ENCODE peak calls at places on chromosomes 1 and 21, in seven cellular contexts. J, Q, N, U, R, T and F are unnamed samples. For H3K27me3 and H3K36me3, the result is how much of the 10 kb centered on the place peaks cover.

GRCh38 chr1:177209357-177209756 is 38.6 kb downstream of the BRINP2 start:
- DNase-seq in J (peak), T (peak), U (peak), Q (peak), N (no peak), R (peak), F (peak)

GRCh38 chr1:191498318-191498717 is 659.9 kb upstream of the RGS18 start:
- DNase-seq in T (no peak), R (no peak), J (no peak), U (peak), N (no peak), Q (no peak), F (no peak)

GRCh38 chr1:154940213-154940879 is 3.8 kb upstream of the PMVK start:
- DNase-seq in U (no peak), J (no peak), Q (no peak), T (no peak), R (no peak), N (no peak), F (no peak)

GRCh38 chr1:178011101-178011828 is 41.4 kb upstream of the SEC16B start:
- DNase-seq in Q (no peak), U (peak), J (no peak), T (no peak), N (no peak), R (no peak), F (no peak)

GRCh38 chr1:27557596-27558340 is 46.2 kb downstream of the AHDC1 start:
- DNase-seq in R (no peak), N (peak), T (no peak), J (no peak), Q (no peak), U (no peak), F (no peak)

GRCh38 chr1:155062702-155063411 is 683 bp upstream of the EFNA4 start:
- DNase-seq in Q (no peak), T (peak), R (peak), U (no peak), J (peak), N (peak), F (no peak)

GRCh38 chr1:220526294-220526693 is 1.6 kb upstream of the MARK1 start:
- DNase-seq in J (no peak), U (no peak), T (no peak), R (no peak), N (peak), Q (no peak), F (no peak)

GRCh38 chr1:203320546-203321272 is 15.4 kb downstream of the BTG2 start:
- DNase-seq in U (no peak), Q (no peak), N (peak), R (no peak), T (peak), J (no peak), F (no peak)

GRCh38 chr1:97137862-97138514 is 416.4 kb downstream of the PTBP2 start:
- DNase-seq in N (peak), T (peak), Q (no peak), U (no peak), R (peak), J (no peak), F (no peak)

GRCh38 chr1:2810281-2810680 is 8.8 kb upstream of the TTC34 start:
- DNase-seq in U (no peak), Q (no peak), J (no peak), T (no peak), N (no peak), R (no peak), F (no peak)

GRCh38 chr1:157969693-157970485 is 23.6 kb upstream of the KIRREL1 start:
- DNase-seq in Q (no peak), N (peak), T (peak), U (no peak), J (no peak), R (peak), F (peak)

GRCh38 chr21:33644383-33645074 is 2.2 kb downstream of the ITSN1 start:
- DNase-seq in U (no peak), J (no peak), R (peak), T (no peak), Q (no peak), N (no peak), F (peak)

GRCh38 chr1:34874581-34874980 is 15.0 kb upstream of the SMIM12 start:
- DNase-seq in R (no peak), U (no peak), T (no peak), J (no peak), Q (no peak), N (no peak), F (no peak)

GRCh38 chr1:210726621-210727020 is 397.9 kb downstream of the HHAT start:
- DNase-seq in T (no peak), R (peak), N (no peak), J (peak), Q (no peak), U (no peak), F (no peak)

GRCh38 chr1:86845514-86845913 is 68.4 kb downstream of the SELENOF start:
- DNase-seq in N (no peak), U (no peak), J (no peak), Q (no peak), T (no peak), R (no peak), F (no peak)

GRCh38 chr1:2803931-2804627 is 2.6 kb upstream of the TTC34 start:
- DNase-seq in R (no peak), N (no peak), J (peak), U (no peak), T (no peak), Q (no peak), F (no peak)

GRCh38 chr1:172398193-172398592 is 22.3 kb upstream of the C1orf105 start:
- DNase-seq in Q (no peak), U (no peak), T (no peak), N (no peak), J (no peak), R (peak), F (no peak)

GRCh38 chr1:22778842-22779520 is 68.3 kb downstream of the EPHB2 start:
- DNase-seq in N (peak), U (no peak), R (peak), T (peak), Q (no peak), J (peak), F (no peak)

GRCh38 chr1:145887631-145888030 is 2.0 kb upstream of the ANKRD35 start:
- DNase-seq in U (peak), T (no peak), N (no peak), R (no peak), Q (no peak), J (no peak), F (no peak)

GRCh38 chr1:17189632-17190525 is 15.0 kb upstream of the PADI1 start:
- DNase-seq in N (peak), R (no peak), T (no peak), J (no peak), Q (no peak), U (peak), F (peak)

GRCh38 chr1:7334475-7335035 is 436.5 kb upstream of the VAMP3 start:
- DNase-seq in N (no peak), J (no peak), Q (no peak), U (peak), T (peak), R (no peak), F (peak)

GRCh38 chr1:21508580-21509350 is 458 bp upstream of the ALPL start:
- DNase-seq in Q (peak), N (peak), U (no peak), J (peak), R (peak), T (peak), F (no peak)

GRCh38 chr1:91098299-91098901 is 76.6 kb upstream of the ZNF644 start:
- DNase-seq in T (no peak), U (no peak), Q (no peak), N (no peak), J (no peak), R (no peak), F (no peak)

GRCh38 chr1:59678065-59678808 is 136.5 kb upstream of the HOOK1 start:
- DNase-seq in J (no peak), R (no peak), Q (no peak), N (peak), T (no peak), U (no peak), F (no peak)

GRCh38 chr1:202796670-202797069 is 11.6 kb downstream of the KDM5B start:
- DNase-seq in T (no peak), N (no peak), J (no peak), Q (no peak), U (no peak), R (no peak), F (no peak)

GRCh38 chr1:145926706-145927072 is 595 bp downstream of the RBM8A start:
- DNase-seq in T (no peak), J (no peak), U (no peak), N (no peak), R (no peak), Q (no peak), F (no peak)

GRCh38 chr1:63991685-63992084 is 211.7 kb upstream of the UBE2U start:
- DNase-seq in T (no peak), Q (no peak), N (no peak), J (no peak), U (no peak), R (no peak), F (no peak)

GRCh38 chr1:113388017-113388620 is 2.2 kb upstream of the MAGI3 start:
- DNase-seq in Q (no peak), J (no peak), R (no peak), N (no peak), T (no peak), U (no peak), F (no peak)

GRCh38 chr1:17128361-17128760 is 9.1 kb upstream of the PADI2 start:
- DNase-seq in N (no peak), R (peak), Q (no peak), J (no peak), U (peak), T (no peak), F (peak)

GRCh38 chr21:41953249-41953830 is 478 bp downstream of the C2CD2 start:
- DNase-seq in T (no peak), J (peak), R (no peak), U (no peak), N (peak), Q (no peak), F (no peak)

GRCh38 chr1:167756760-167757405 is 35.1 kb downstream of the MPZL1 start:
- DNase-seq in J (peak), N (no peak), U (no peak), T (peak), Q (no peak), R (no peak), F (no peak)

GRCh38 chr21:17340081-17340480 is 172.8 kb upstream of the CXADR start:
- DNase-seq in T (no peak), J (no peak), R (no peak), U (no peak), Q (no peak), N (no peak), F (no peak)

GRCh38 chr1:176122282-176122681 is 84.8 kb downstream of the COP1 start:
- DNase-seq in J (no peak), T (no peak), N (no peak), R (no peak), Q (no peak), U (no peak), F (no peak)

DNA sequence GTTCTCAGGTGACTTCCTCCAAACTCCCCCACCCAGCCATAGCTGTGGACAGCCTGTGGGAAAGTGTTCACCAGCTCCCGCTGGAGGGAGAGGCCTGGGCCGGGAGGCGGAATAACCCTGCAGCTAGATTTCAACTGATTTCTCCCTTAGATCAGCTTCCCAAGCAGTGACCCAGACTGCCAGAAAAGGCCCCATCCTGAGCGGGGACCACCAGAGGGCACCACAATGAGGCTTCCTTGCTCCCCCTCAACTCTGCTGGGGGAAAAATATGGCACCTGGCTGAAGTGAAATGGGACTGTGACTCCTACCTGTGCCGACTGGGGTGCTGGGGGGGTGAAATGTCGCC is 50.8 kb downstream of the RHBG start:
- DNase-seq in N (peak), R (no peak), J (no peak), T (no peak), Q (no peak), U (no peak), F (no peak)
- H3K27me3 ChIP-seq in N (half or more), R (half or more), J (half or more), T (under half), Q (under half), U (half or more), F (half or more)

DNA sequence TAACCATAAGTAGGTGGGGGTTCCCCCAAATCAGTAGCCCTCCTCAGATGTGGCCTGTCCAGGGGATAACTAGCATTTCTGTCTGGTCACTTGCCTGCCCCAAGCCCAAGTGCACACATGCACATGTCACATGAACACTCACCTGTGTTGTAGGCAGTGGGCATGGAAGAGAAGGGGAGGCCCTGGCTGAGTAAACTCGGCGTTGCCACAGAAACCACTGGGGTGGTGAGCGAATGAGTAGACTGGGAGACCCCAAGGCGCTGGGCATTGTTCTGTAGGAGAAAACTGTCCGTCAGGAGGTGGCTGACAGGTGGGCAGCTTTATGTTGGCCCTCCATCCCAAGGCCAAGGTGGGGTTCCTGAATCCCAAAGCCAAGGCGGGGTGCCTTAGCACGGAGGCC is 25.6 kb downstream of the MEF2D start:
- DNase-seq in J (no peak), T (no peak), Q (no peak), U (no peak), N (no peak), R (no peak), F (no peak)
- H3K36me3 ChIP-seq in J (half or more), T (under half), Q (half or more), U (under half), N (under half), R (half or more), F (half or more)

GRCh38 chr1:46526689-46527291 is 24.7 kb downstream of the KNCN start:
- DNase-seq in J (no peak), Q (no peak), N (peak), U (no peak), R (no peak), T (no peak), F (no peak)
- H3K27me3 ChIP-seq in J (half or more), Q (under half), N (half or more), U (under half), R (under half), T (under half), F (under half)

DNA sequence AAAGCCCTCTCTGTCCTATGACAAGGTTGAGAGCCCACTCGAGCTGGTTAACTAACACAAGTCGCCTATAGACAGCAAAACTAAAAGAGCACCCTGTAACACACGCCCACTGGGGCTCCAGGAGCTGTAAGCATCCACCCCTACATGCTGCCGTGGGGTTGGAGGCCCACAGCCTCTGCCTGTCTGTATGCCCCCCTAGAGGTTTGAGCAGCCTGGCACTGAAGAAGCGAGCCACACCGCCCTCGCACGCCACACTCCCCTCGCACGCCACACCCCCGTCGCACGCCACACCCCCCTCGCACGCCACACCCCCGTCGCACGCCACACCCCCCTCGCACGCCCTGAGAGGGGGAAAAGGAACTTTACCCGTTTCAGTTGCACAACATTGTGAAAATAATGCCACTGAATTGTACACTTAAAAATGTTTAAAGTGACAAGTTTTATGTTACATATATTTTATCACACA is 13.2 kb upstream of the HMGCL start:
- DNase-seq in N (peak), J (peak), R (peak), Q (peak), T (peak), U (no peak), F (no peak)
- H3K36me3 ChIP-seq in N (under half), J (under half), R (under half), Q (under half), T (under half), U (under half), F (under half)

DNA sequence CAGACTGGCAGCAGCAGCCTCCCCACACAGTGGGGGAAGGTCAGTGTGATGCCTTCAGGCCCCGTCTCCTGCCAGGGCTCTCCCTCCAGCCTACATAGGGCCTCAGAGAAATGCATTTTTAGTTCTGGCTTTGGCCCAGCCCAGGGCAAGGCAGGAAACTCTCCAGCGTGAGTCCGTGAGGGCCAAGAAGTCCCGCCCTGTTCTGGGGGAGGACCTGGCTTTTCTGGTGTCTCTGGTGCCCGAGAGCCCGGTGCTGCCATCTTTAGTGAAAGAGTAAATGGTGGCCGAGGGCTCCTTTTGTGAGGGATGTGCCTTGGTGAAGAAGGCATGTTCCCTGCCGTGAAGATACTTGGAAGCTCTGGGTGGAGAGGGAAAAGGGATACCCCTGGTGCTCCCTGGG is 14.8 kb upstream of the DIP2A start:
- DNase-seq in T (peak), J (peak), R (no peak), N (peak), Q (no peak), U (no peak), F (no peak)
- H3K27me3 ChIP-seq in T (under half), J (under half), R (under half), N (under half), Q (under half), U (under half), F (under half)

GRCh38 chr21:44903689-44904088 is 17.0 kb downstream of the ITGB2 start:
- DNase-seq in N (no peak), R (no peak), J (peak), Q (no peak), U (no peak), T (no peak), F (no peak)

GRCh38 chr21:44900559-44901251 is 20.0 kb downstream of the ITGB2 start:
- DNase-seq in N (peak), T (no peak), J (no peak), Q (no peak), U (no peak), R (no peak), F (no peak)

GRCh38 chr21:44901391-44902074 is 19.2 kb downstream of the ITGB2 start:
- DNase-seq in N (peak), T (no peak), Q (no peak), R (no peak), J (no peak), U (no peak), F (no peak)

GRCh38 chr21:44903054-44903685 is 17.5 kb downstream of the ITGB2 start:
- DNase-seq in Q (no peak), R (no peak), J (no peak), N (no peak), T (no peak), U (no peak), F (no peak)

GRCh38 chr21:44902268-44903053 is 18.2 kb downstream of the ITGB2 start:
- DNase-seq in T (no peak), R (no peak), U (no peak), J (no peak), N (no peak), Q (no peak), F (no peak)
- H3K36me3 ChIP-seq in T (under half), R (under half), U (under half), J (under half), N (under half), Q (under half), F (under half)

GRCh38 chr1:209483691-209484090 is 99.8 kb upstream of the CAMK1G start:
- DNase-seq in J (no peak), N (no peak), R (no peak), U (no peak), Q (no peak), T (no peak), F (no peak)

GRCh38 chr1:209486861-209487260 is 96.7 kb upstream of the CAMK1G start:
- DNase-seq in Q (no peak), T (no peak), R (no peak), U (no peak), N (no peak), J (no peak), F (no peak)

GRCh38 chr1:209485759-209486158 is 97.8 kb upstream of the CAMK1G start:
- DNase-seq in T (no peak), R (no peak), Q (no peak), U (no peak), J (no peak), N (no peak), F (no peak)

GRCh38 chr1:209485167-209485566 is 98.3 kb upstream of the CAMK1G start:
- DNase-seq in T (peak), R (no peak), Q (no peak), N (no peak), J (peak), U (no peak), F (no peak)

DNA sequence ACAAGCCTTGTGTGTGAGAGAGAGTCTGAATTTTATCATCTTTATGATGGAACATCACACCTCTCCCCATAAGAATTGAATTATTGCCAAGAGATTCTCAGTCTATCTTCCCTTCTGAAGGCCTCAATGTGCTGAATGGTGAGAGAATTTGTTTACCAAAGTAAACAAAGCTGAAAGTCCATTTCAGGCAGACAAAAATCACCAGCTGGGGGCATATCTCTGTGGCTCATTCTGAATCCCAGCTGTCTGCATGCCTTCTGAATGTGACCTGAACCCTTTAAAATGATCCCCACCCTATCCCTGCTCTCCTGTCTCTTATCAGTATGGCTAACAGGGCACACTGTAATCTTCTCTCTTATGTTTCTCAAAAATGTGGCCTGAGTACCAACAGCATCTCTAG is 99.1 kb upstream of the CAMK1G start:
- DNase-seq in N (no peak), T (no peak), J (no peak), U (no peak), Q (no peak), R (no peak), F (no peak)
- H3K27me3 ChIP-seq in N (under half), T (under half), J (under half), U (under half), Q (under half), R (under half), F (under half)